ENCODE peak calls at places on chromosomes 3 and 15, in eight cellular contexts. D is OCI-LY7, L is HCT116, U is MM.1S, O is SK-N-SH, C is GM23248, F is PC-3, N is GM23338. I is an unnamed sample.
A peak's percentile ranks its signal among the peaks of the same experiment; 100 is the strongest.

GRCh38 chr15:101660005-101660404 is 7.8 kb upstream of the TM2D3 start:
- DNase-seq in D (no peak), L (no peak), U (no peak), O (no peak), C (no peak), F (no peak), N (no peak), I (no peak)

GRCh38 chr3:194058189-194058571 is 77.8 kb upstream of the HES1 start:
- DNase-seq in D (peak; percentile 67), L (no peak), U (peak; percentile 81), O (peak; percentile 34), C (peak; percentile 66), F (no peak), N (peak; percentile 92), I (peak; percentile 77)

GRCh38 chr3:53195602-53196574 is 34.9 kb downstream of the PRKCD start:
- DNase-seq in D (peak; percentile 83), L (peak; percentile 12), U (peak; percentile 72), O (peak; percentile 94), C (peak; percentile 69), F (peak; percentile 65), N (peak; percentile 89), I (peak; percentile 77)

GRCh38 chr3:87792532-87793321 is 266.1 kb downstream of the CGGBP1 start:
- DNase-seq in D (no peak), L (no peak), U (no peak), O (peak; percentile 19), C (peak; percentile 39), F (peak; percentile 7), N (peak; percentile 65), I (peak; percentile 17)

GRCh38 chr3:47578119-47578630 is 490 bp downstream of the CSPG5 start:
- DNase-seq in D (peak; percentile 36), L (no peak), U (peak; percentile 23), O (peak; percentile 93), C (peak; percentile 53), F (no peak), N (peak; percentile 56), I (peak; percentile 44)

GRCh38 chr3:88896026-88896425 is 211.4 kb upstream of the EPHA3 start:
- DNase-seq in D (no peak), L (no peak), U (no peak), O (no peak), C (no peak), F (peak; percentile 27), N (no peak), I (no peak)

GRCh38 chr3:53045107-53045783 is 628 bp downstream of the SFMBT1 start:
- DNase-seq in D (peak; percentile 76), L (no peak), U (peak; percentile 59), O (peak; percentile 92), C (peak; percentile 73), F (peak; percentile 64), N (peak; percentile 49), I (peak; percentile 87)

GRCh38 chr15:96344706-96345559 is 14.4 kb downstream of the NR2F2 start:
- DNase-seq in D (no peak), L (no peak), U (no peak), O (no peak), C (no peak), F (no peak), N (peak; percentile 48), I (no peak)

GRCh38 chr3:36175916-36176461 is 204.3 kb upstream of the STAC start:
- DNase-seq in D (no peak), L (no peak), U (no peak), O (no peak), C (peak; percentile 6), F (no peak), N (no peak), I (no peak)

GRCh38 chr15:43266834-43267233 is at the start of gene TGM5:
- DNase-seq in D (no peak), L (no peak), U (no peak), O (no peak), C (no peak), F (peak; percentile 39), N (no peak), I (peak; percentile 14)

GRCh38 chr3:128873623-128874022 is 5.8 kb upstream of the ACAD9 start:
- DNase-seq in D (no peak), L (no peak), U (no peak), O (no peak), C (no peak), F (no peak), N (no peak), I (no peak)

GRCh38 chr3:141388823-141389617 is 20.7 kb downstream of the ZBTB38 start:
- DNase-seq in D (no peak), L (no peak), U (peak; percentile 64), O (no peak), C (peak; percentile 59), F (no peak), N (no peak), I (no peak)

GRCh38 chr15:99511865-99512632 is 53.7 kb upstream of the MEF2A start:
- DNase-seq in D (peak; percentile 92), L (no peak), U (no peak), O (no peak), C (peak; percentile 44), F (no peak), N (no peak), I (no peak)

DNA sequence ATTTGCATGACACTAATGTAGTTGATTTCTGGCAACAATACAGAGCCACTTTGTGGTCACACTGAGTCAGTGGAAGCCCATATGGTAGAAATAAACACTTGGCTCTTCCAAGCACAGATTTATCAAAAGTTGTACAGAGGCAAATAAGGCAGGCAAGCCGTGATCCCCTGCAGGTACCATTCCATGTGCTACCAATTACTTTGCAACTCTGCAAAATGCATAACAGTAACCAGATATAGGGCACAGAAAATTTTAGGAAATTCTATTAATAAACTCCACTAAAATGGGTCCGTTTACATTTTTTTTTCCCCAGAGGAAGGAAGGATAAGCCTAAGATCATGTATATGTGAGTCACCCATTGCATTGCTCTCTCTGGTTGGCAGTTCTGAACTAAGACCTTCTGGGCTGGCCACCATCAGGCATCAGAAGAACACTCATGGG is 103.1 kb upstream of the PTX3 start:
- DNase-seq in D (no peak), L (no peak), U (no peak), O (no peak), C (peak; percentile 82), F (peak; percentile 57), N (no peak), I (no peak)
- TF ChIP-seq EZH2phosphoT487 in D (no peak), L (no peak), U (no peak), O (no peak), C (no peak), F (no peak), N (no peak), I (no peak)

GRCh38 chr3:38561746-38562466 is 65.8 kb downstream of the EXOG start:
- DNase-seq in D (no peak), L (no peak), U (no peak), O (no peak), C (no peak), F (no peak), N (no peak), I (no peak)
- H3K9me2 ChIP-seq in D (no peaks in the 10 kb centered on the region), L (no peaks in the 10 kb centered on the region), U (no peaks in the 10 kb centered on the region), O (no peaks in the 10 kb centered on the region), C (no peaks in the 10 kb centered on the region), F (no peaks in the 10 kb centered on the region), N (peaks cover 9% of the 10 kb centered on the region), I (no peaks in the 10 kb centered on the region)

DNA sequence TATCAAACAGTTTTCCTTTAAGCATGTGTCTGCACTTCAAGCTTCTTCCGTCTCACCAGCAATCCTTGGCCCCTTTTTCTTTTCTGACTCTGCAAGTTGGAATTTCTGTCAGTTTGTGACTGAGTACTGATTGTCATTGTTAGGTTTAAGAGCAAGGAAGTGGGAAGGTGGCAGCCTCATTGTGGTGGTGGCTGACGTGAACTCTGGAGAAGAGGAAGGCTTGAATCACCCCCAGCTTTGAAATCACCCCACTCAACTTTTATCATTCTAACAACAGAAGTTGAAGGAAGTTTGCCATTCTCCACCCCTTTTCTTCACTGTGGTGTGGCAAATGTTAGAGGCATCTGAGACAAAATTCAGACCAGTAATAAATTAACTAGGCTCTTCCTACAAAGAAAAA is 231.6 kb upstream of the AGTR1 start:
- DNase-seq in D (no peak), L (no peak), U (no peak), O (no peak), C (peak; percentile 66), F (peak; percentile 37), N (peak; percentile 21), I (no peak)
- TF ChIP-seq EZH2phosphoT487 in D (no peak), L (no peak), U (no peak), O (no peak), C (no peak), F (no peak), N (no peak), I (no peak)

DNA sequence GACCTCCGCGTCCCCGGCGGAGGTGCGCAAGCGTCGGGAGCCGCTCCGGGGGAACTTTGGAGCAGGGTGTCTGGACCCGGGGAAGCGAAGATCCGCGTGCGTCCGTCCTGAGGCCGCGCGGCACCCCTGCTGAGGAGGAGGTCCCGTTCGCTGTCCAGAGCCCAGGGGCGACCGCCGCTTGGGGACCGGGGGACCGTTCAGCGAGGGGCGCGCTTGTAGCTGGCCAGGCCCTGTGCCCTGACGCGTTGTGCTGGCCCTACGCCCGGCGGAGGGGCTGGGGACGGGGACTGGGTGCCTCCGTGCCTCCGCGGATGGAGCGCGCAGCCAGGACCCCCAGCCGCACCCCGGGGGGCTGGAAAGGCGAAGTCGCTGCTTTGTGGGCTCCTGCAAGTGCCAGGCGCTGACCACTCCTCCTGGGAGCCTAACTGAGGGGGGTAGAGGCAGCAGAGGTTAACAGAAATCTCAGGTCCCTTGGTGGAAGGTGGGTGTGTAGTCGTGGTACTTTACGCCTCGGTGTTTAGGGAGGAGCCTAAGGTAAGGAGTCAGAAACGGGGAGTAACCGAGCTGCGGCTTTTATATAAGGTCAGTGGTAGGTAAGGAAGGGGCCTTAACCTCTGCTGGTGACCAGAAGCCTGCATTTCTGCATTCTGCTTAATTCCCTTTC is at the start of gene PPARG:
- DNase-seq in D (no peak), L (peak; percentile 73), U (no peak), O (peak; percentile 73), C (peak; percentile 45), F (peak; percentile 94), N (peak; percentile 82), I (peak; percentile 68)
- H3K9me2 ChIP-seq in D (no peaks in the 10 kb centered on the region), L (no peaks in the 10 kb centered on the region), U (no peaks in the 10 kb centered on the region), O (no peaks in the 10 kb centered on the region), C (no peaks in the 10 kb centered on the region), F (no peaks in the 10 kb centered on the region), N (no peaks in the 10 kb centered on the region), I (no peaks in the 10 kb centered on the region)

GRCh38 chr3:77513541-77513940 is 473.6 kb downstream of the ROBO2 start:
- DNase-seq in D (no peak), L (no peak), U (no peak), O (peak; percentile 15), C (peak; percentile 65), F (no peak), N (no peak), I (no peak)

DNA sequence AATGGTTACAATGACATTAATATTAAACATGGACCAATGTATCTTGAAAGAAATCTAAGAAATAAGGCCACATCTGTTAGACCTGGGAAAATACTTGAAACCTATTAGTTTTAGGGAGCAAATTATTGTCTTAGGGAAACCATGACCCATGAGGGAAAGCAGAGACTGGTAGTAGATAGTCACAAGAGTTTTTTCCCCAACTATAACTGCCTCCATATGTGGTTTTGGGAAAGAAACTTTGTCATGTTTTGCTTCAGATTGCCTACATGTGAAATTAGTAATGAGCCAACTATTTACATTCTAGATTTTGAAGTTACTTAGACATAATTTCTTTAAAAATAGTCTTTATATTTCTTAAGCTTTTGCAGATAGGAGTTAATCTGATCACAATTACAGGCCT is 474.9 kb downstream of the ROBO2 start:
- DNase-seq in D (no peak), L (no peak), U (no peak), O (no peak), C (peak; percentile 30), F (no peak), N (no peak), I (no peak)
- TF ChIP-seq EZH2phosphoT487 in D (no peak), L (no peak), U (no peak), O (no peak), C (no peak), F (no peak), N (no peak), I (no peak)